ENCODE peak calls at places on chromosomes 5 and 9, in eight cellular contexts. X is MM.1S, Z is H9, P is cardiac muscle cell, M is PC-9, Y is Peyer's patch, G is spleen, C is mucosa of descending colon. U is an unnamed sample.

GRCh38 chr9:99936947-99937587 is 30.6 kb downstream of the STX17 start:
- DNase-seq in X (no peak), Z (no peak), P (no peak), M (no peak), Y (no peak), G (no peak), C (no peak), U (no peak)

GRCh38 chr5:54905942-54906537 is 79.4 kb downstream of the ESM1 start:
- DNase-seq in X (peak; percentile 71), Z (peak; percentile 46), P (peak; percentile 86), M (peak; percentile 42), Y (no peak), G (no peak), C (peak; percentile 83), U (peak; percentile 52)

GRCh38 chr5:146002491-146002890 is 66.1 kb downstream of the SH3RF2 start:
- DNase-seq in X (no peak), Z (no peak), P (no peak), M (no peak), Y (no peak), G (no peak), C (no peak), U (no peak)

GRCh38 chr9:136572003-136572595 is 26.3 kb upstream of the NOTCH1 start:
- DNase-seq in X (no peak), Z (peak; percentile 97), P (peak; percentile 81), M (peak; percentile 92), Y (no peak), G (no peak), C (no peak), U (no peak)

GRCh38 chr9:126463426-126463825 is 136.8 kb downstream of the MVB12B start:
- DNase-seq in X (no peak), Z (no peak), P (no peak), M (no peak), Y (no peak), G (no peak), C (no peak), U (no peak)

GRCh38 chr5:90802695-90803317 is 244.2 kb downstream of the ADGRV1 start:
- DNase-seq in X (peak; percentile 35), Z (peak; percentile 58), P (peak; percentile 37), M (peak; percentile 32), Y (no peak), G (no peak), C (peak; percentile 34), U (no peak)

GRCh38 chr5:35672995-35673394 is 55.3 kb downstream of the SPEF2 start:
- DNase-seq in X (no peak), Z (peak; percentile 34), P (no peak), M (no peak), Y (no peak), G (no peak), C (no peak), U (no peak)

GRCh38 chr9:95503369-95503768 is 13.4 kb downstream of the PTCH1 start:
- DNase-seq in X (no peak), Z (no peak), P (no peak), M (no peak), Y (no peak), G (no peak), C (no peak), U (no peak)

GRCh38 chr5:18276939-18277338 is 642.7 kb downstream of the TAF11L14 start:
- DNase-seq in X (no peak), Z (no peak), P (no peak), M (no peak), Y (no peak), G (no peak), C (no peak), U (no peak)

GRCh38 chr5:134577022-134577795 is 51.7 kb downstream of the JADE2 start:
- DNase-seq in X (no peak), Z (no peak), P (peak; percentile 74), M (peak; percentile 26), Y (no peak), G (no peak), C (no peak), U (no peak)

GRCh38 chr5:173671121-173671949 is 54.9 kb upstream of the BOD1 start:
- DNase-seq in X (no peak), Z (peak; percentile 35), P (peak; percentile 56), M (no peak), Y (no peak), G (no peak), C (no peak), U (no peak)

GRCh38 chr9:98146101-98146991 is 27.3 kb upstream of the TRIM14 start:
- DNase-seq in X (peak; percentile 37), Z (no peak), P (peak; percentile 72), M (peak; percentile 96), Y (peak; percentile 90), G (no peak), C (peak; percentile 85), U (no peak)

GRCh38 chr9:13719410-13719809 is 439.9 kb upstream of the MPDZ start:
- DNase-seq in X (no peak), Z (no peak), P (no peak), M (no peak), Y (no peak), G (no peak), C (no peak), U (no peak)

GRCh38 chr9:99851028-99851822 is 29.5 kb downstream of the NR4A3 start:
- DNase-seq in X (peak; percentile 80), Z (no peak), P (no peak), M (no peak), Y (no peak), G (no peak), C (peak; percentile 25), U (peak; percentile 15)

GRCh38 chr5:33828611-33829286 is 63.0 kb downstream of the ADAMTS12 start:
- DNase-seq in X (no peak), Z (no peak), P (no peak), M (no peak), Y (no peak), G (no peak), C (no peak), U (no peak)

GRCh38 chr5:36035696-36036095 is 31.0 kb downstream of the UGT3A2 start:
- DNase-seq in X (no peak), Z (no peak), P (no peak), M (no peak), Y (no peak), G (no peak), C (no peak), U (no peak)

GRCh38 chr5:139147743-139148079 is 50.5 kb downstream of the SIL1 start:
- DNase-seq in X (no peak), Z (no peak), P (peak; percentile 84), M (peak; percentile 3), Y (no peak), G (no peak), C (peak; percentile 64), U (no peak)

GRCh38 chr9:24436761-24437160 is 108.9 kb downstream of the IZUMO3 start:
- DNase-seq in X (no peak), Z (peak; percentile 38), P (no peak), M (no peak), Y (no peak), G (no peak), C (no peak), U (no peak)

GRCh38 chr9:86057491-86057890 is 41.9 kb downstream of the GOLM1 start:
- DNase-seq in X (no peak), Z (no peak), P (no peak), M (no peak), Y (no peak), G (no peak), C (no peak), U (no peak)

GRCh38 chr9:6413365-6414263 is 615 bp downstream of the UHRF2 start:
- DNase-seq in X (peak; percentile 42), Z (peak; percentile 32), P (no peak), M (peak; percentile 11), Y (peak; percentile 71), G (peak; percentile 93), C (peak; percentile 51), U (peak; percentile 29)

GRCh38 chr5:113678924-113679575 is 165.6 kb downstream of the YTHDC2 start:
- DNase-seq in X (peak; percentile 54), Z (peak; percentile 52), P (peak; percentile 66), M (peak; percentile 15), Y (no peak), G (no peak), C (peak; percentile 41), U (no peak)

GRCh38 chr5:63963080-63963735 is 963 bp upstream of the HTR1A start:
- DNase-seq in X (peak; percentile 78), Z (peak; percentile 73), P (peak; percentile 82), M (peak; percentile 15), Y (no peak), G (no peak), C (peak; percentile 81), U (no peak)

GRCh38 chr5:127820910-127821553 is 117.8 kb downstream of the CCDC192 start:
- DNase-seq in X (no peak), Z (no peak), P (no peak), M (no peak), Y (no peak), G (no peak), C (peak; percentile 38), U (no peak)

DNA sequence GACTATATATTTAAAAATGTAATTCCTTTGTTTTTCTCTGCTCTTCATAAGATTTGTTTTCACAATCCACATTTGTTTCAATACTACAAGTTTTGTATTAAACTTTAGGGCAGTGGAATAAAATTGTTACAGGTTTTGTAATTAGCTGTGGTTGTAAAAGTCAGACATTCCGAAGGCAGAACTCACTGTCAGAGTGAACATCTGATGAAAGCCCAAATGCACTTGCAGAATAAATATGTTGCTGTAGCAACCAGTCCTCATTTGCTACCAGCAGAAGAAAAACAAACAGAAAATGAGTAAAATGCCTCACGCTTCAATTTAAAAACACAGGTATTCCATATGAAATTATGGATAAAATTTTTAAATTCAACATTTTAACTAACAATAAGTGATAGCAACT is 740.1 kb upstream of the FAM174A start:
- DNase-seq in X (no peak), Z (no peak), P (no peak), M (no peak), Y (no peak), G (no peak), C (no peak), U (no peak)
- H3K9me3 ChIP-seq in X (no peaks in the 10 kb centered on the region), Z (no peaks in the 10 kb centered on the region), P (no peaks in the 10 kb centered on the region), M (peaks cover 3% of the 10 kb centered on the region), Y (no peaks in the 10 kb centered on the region), G (no peaks in the 10 kb centered on the region), C (no peaks in the 10 kb centered on the region), U (no peaks in the 10 kb centered on the region)

GRCh38 chr9:8282555-8282954 is 483.0 kb upstream of the DMAC1 start:
- DNase-seq in X (no peak), Z (no peak), P (no peak), M (no peak), Y (no peak), G (no peak), C (no peak), U (no peak)
- H3K9me3 ChIP-seq in X (no peaks in the 10 kb centered on the region), Z (no peaks in the 10 kb centered on the region), P (no peaks in the 10 kb centered on the region), M (no peaks in the 10 kb centered on the region), Y (no peaks in the 10 kb centered on the region), G (no peaks in the 10 kb centered on the region), C (no peaks in the 10 kb centered on the region), U (no peaks in the 10 kb centered on the region)

GRCh38 chr5:24703934-24704333 is 59.2 kb upstream of the CDH10 start:
- DNase-seq in X (no peak), Z (no peak), P (no peak), M (no peak), Y (no peak), G (no peak), C (no peak), U (no peak)
- H3K9me3 ChIP-seq in X (no peaks in the 10 kb centered on the region), Z (no peaks in the 10 kb centered on the region), P (no peaks in the 10 kb centered on the region), M (no peaks in the 10 kb centered on the region), Y (no peaks in the 10 kb centered on the region), G (peaks cover 4% of the 10 kb centered on the region), C (peaks cover 19% of the 10 kb centered on the region), U (no peaks in the 10 kb centered on the region)

DNA sequence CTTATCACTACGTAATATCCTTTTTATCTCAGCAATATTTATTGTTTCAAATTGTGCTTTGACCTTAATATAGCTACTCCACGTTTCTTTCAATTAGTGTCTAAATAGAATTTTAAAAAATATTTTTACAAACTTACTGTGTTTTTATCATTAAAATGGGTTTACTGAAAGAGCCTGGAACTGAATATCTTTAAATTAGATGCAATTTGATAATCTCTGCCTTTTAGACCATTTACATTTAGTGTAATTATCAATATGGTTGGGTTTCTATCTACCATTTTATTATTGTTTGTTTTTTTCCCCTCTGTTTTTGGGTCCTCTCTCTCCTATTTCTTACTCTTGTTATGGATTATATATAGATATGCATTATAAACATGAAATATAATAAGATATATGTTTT is 327.8 kb downstream of the IRX2 start:
- DNase-seq in X (no peak), Z (no peak), P (no peak), M (no peak), Y (no peak), G (no peak), C (no peak), U (no peak)
- H3K9me3 ChIP-seq in X (no peaks in the 10 kb centered on the region), Z (no peaks in the 10 kb centered on the region), P (no peaks in the 10 kb centered on the region), M (peaks cover 7% of the 10 kb centered on the region), Y (no peaks in the 10 kb centered on the region), G (peaks cover 46% of the 10 kb centered on the region), C (peaks cover 16% of the 10 kb centered on the region), U (no peaks in the 10 kb centered on the region)